ENCODE peak calls at places on chromosomes 12 and 14, in four cellular contexts. E, R, C and Z are unnamed samples.

GRCh38 chr14:76715102-76715926 is 46.0 kb upstream of the VASH1 start:
- DNase-seq in E (no peak), R (no peak), C (no peak), Z (no peak)

GRCh38 chr12:122850695-122851350 is 15.6 kb downstream of the HIP1R start:
- DNase-seq in E (no peak), R (no peak), C (peak), Z (no peak)

GRCh38 chr14:77041837-77042557 is 13.5 kb upstream of the IRF2BPL start:
- DNase-seq in E (peak), R (peak), C (peak), Z (peak)

GRCh38 chr14:32224731-32225377 is 21.8 kb upstream of the RNU6-8 start:
- DNase-seq in E (peak), R (no peak), C (peak), Z (no peak)

GRCh38 chr12:131987552-131987951 is 37.8 kb downstream of the EP400 start:
- DNase-seq in E (no peak), R (no peak), C (no peak), Z (no peak)

GRCh38 chr12:31664038-31664437 is 4.5 kb downstream of the ETFBKMT start:
- DNase-seq in E (no peak), R (no peak), C (no peak), Z (no peak)

GRCh38 chr14:59771577-59771976 is 99.0 kb downstream of the RTN1 start:
- DNase-seq in E (peak), R (no peak), C (peak), Z (peak)

GRCh38 chr14:38004610-38004879 is 203.2 kb upstream of the SSTR1 start:
- DNase-seq in E (no peak), R (no peak), C (no peak), Z (no peak)

GRCh38 chr12:130439250-130439649 is 101.6 kb downstream of the PIWIL1 start:
- DNase-seq in E (no peak), R (no peak), C (no peak), Z (no peak)

GRCh38 chr14:79426103-79426755 is 785.1 kb downstream of the DIO2 start:
- DNase-seq in E (no peak), R (no peak), C (no peak), Z (no peak)

GRCh38 chr12:131511391-131511802 is 199.5 kb upstream of the SFSWAP start:
- DNase-seq in E (peak), R (no peak), C (no peak), Z (no peak)

GRCh38 chr14:75184447-75184846 is 8.0 kb upstream of the TMED10 start:
- DNase-seq in E (no peak), R (no peak), C (no peak), Z (peak)

GRCh38 chr14:92589213-92589852 is 75.8 kb downstream of the RIN3 start:
- DNase-seq in E (peak), R (no peak), C (peak), Z (no peak)
- TF ChIP-seq CTCF in E (peak), R (peak), C (peak), Z (peak)

DNA sequence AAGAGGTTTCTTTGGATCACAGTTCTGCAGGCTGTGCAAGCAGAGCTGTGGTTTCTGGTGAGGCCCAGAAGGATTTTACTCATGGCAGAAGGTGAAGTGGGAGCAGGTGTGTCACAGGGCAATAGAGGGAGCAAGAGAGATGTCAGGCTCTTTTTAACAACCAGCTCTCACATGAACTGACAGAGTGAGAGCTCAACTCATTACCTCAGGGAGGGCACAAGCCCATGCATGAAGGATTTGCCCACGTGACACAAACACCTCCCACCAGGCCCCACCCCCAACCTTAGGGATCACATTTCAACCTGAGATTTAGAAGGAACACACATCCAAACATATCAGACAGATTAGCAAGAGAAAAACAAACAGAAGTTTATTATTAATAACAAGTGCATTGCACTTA is 470.4 kb downstream of the GALC start:
- DNase-seq in E (peak), R (no peak), C (no peak), Z (no peak)
- TF ChIP-seq CTCF in E (no peak), R (no peak), C (no peak), Z (no peak)

DNA sequence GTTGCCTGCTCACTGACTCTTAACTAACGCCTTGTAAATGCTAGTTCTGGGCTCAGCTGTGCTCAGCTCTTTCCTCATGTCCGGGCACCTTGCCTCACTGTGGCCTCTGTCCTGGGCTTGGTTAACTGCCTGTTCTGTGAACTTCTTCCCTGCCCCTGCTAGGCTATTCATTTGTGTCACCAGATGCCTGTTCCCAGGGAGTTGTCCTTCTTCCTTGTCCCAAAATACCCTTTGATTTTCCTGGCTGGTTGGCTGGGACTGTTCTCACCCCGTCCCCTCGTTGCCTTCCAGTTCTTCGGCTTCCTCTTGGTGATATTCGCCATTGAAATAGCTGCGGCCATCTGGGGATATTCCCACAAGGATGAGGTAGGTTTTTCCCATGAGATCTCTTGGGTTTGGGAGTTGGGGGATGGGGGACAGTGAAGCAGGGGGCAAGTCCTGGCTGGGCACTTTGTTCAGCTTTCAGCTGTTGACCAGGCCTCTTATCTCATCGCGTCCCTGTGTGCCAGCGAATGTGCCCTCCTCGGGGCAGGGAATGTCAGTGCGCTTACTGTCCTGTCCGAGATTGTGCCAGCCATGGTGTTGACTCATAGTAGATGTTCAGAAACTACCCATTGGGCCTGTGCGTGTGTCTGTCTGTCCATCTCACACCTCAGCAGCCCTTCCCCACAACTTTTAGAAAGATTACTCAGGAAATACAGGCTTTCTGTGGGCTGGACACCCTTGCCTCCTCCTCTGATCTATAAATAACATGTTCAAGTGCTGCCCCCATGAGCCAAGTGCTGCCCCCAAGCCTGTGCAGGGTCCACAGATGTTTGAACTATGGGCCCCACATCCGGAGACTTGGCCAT is 33.1 kb downstream of the CD9 start:
- DNase-seq in E (no peak), R (no peak), C (peak), Z (no peak)
- TF ChIP-seq CTCF in E (no peak), R (no peak), C (no peak), Z (no peak)

GRCh38 chr14:72920008-72920407 is 6.3 kb upstream of the DCAF4 start:
- DNase-seq in E (no peak), R (no peak), C (no peak), Z (no peak)
- TF ChIP-seq CTCF in E (no peak), R (no peak), C (no peak), Z (peak)

GRCh38 chr12:126361804-126362203 is 1296.6 kb downstream of the AACS start:
- DNase-seq in E (no peak), R (no peak), C (no peak), Z (no peak)
- TF ChIP-seq CTCF in E (no peak), R (no peak), C (no peak), Z (no peak)